ENCODE peak calls at places on chromosomes 7 and 10, in six cellular contexts. L is HepG2, Z is K562, D is A549, K is IMR-90, P is GM12878. T is an unnamed sample.

GRCh38 chr10:102480396-102480795 is 22.1 kb downstream of the ACTR1A start:
- DNase-seq in K (no peak), D (no peak), P (no peak), Z (no peak), L (no peak), T (no peak)

GRCh38 chr10:60549686-60550085 is 160.0 kb upstream of the ANK3 start:
- DNase-seq in L (peak), P (no peak), K (no peak), Z (no peak), D (peak), T (no peak)

GRCh38 chr7:28298870-28299484 is 113.3 kb upstream of the CREB5 start:
- DNase-seq in K (peak), L (peak), D (peak), Z (peak), P (no peak), T (peak)

GRCh38 chr10:112721080-112721698 is 228.9 kb upstream of the TCF7L2 start:
- DNase-seq in L (peak), Z (peak), D (peak), K (peak), P (peak), T (no peak)

GRCh38 chr7:22563621-22564241 is 63.7 kb upstream of the STEAP1B start:
- DNase-seq in P (no peak), Z (peak), K (peak), D (no peak), L (no peak), T (no peak)

GRCh38 chr10:84230359-84230758 is 5.0 kb upstream of the LRIT2 start:
- DNase-seq in P (no peak), Z (no peak), D (no peak), K (no peak), L (no peak), T (no peak)

GRCh38 chr10:17685227-17685840 is 41.4 kb downstream of the STAM start:
- DNase-seq in K (no peak), Z (no peak), P (peak), L (no peak), D (no peak), T (no peak)

GRCh38 chr7:107715531-107715930 is 28.4 kb upstream of the CBLL1 start:
- DNase-seq in D (no peak), P (no peak), Z (no peak), L (no peak), K (peak), T (no peak)

GRCh38 chr7:139889186-139889871 is 60.3 kb downstream of the TBXAS1 start:
- DNase-seq in Z (no peak), P (no peak), D (no peak), L (peak), K (peak), T (no peak)

GRCh38 chr7:75762350-75762917 is 9.6 kb downstream of the CCL26 start:
- DNase-seq in D (peak), K (peak), Z (peak), P (peak), L (peak), T (peak)

GRCh38 chr7:118492466-118492865 is 268.0 kb downstream of the ANKRD7 start:
- DNase-seq in Z (no peak), D (no peak), P (no peak), K (no peak), L (no peak), T (no peak)
- TF ChIP-seq SMC3 in Z (no peak), D (no peak), P (no peak), K (no peak), L (no peak), T (no peak)

DNA sequence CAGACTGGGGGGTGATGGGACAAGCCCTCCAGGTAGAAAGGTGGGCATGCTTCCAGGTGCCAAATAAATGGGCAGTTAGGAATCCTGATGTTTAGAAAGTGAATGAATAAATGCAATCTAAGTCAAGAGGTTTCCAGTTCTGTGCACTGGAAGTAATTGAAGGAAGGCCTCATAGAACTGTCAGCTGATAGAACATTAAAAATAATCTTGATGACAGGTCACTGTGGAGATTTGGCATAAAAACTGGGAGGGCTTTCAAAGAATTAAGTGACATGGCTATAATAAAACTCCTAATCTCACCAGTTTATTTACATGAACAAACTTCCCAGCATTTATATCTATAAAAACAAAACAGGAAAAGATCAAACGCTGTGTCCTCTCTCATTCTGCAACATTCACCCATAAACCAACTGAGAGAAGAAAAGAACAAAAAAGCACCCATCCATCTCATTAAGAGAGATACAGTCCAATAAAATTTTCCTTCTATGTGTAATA is 170.5 kb downstream of the SLIT1 start:
- DNase-seq in K (no peak), Z (no peak), D (no peak), L (no peak), P (no peak), T (no peak)
- TF ChIP-seq SMC3 in K (no peak), Z (no peak), D (no peak), L (no peak), P (no peak), T (no peak)

DNA sequence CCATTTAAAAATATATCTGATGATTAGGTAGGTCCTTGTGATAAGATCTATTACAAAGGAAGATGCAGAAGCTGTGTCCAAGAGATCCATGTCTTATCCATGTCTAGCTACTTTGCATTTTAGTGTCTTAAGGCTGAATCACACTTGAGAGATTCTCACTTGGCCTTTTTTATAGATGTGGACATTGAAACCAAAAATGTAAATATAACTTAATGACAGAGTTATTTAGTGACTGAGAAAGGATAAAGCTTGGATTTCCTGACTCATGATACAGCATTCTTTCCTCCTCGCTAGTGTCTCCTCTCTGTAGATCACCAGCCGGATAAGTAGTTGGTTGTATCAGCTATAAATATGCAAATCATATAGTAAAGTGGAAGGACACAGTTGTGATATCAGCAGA is 23.3 kb downstream of the INHBA start:
- DNase-seq in P (no peak), L (no peak), D (no peak), Z (no peak), K (peak), T (no peak)
- TF ChIP-seq SMC3 in P (no peak), L (no peak), D (no peak), Z (no peak), K (no peak), T (no peak)

GRCh38 chr10:88497878-88498277 is 85.2 kb downstream of the RNLS start:
- DNase-seq in D (no peak), Z (no peak), P (no peak), K (no peak), L (no peak), T (no peak)
- TF ChIP-seq SMC3 in D (no peak), Z (no peak), P (no peak), K (no peak), L (no peak), T (no peak)

T was measured in SK-N-SH.